ENCODE peak calls at places on chromosomes 1 and 21, in ten cellular contexts. One of them, this sample, is unnamed.

GRCh38 chr21:45906859-45907258 is 74.7 kb upstream of the COL6A1 start:
- DNase-seq in activated CD8-positive, alpha-beta memory T cell treated with anti-CD3 and anti-CD28 coated beads, Interleukin-2, amount 10 ng/mL, durations not matched to agents 7 days and 5 days: no peak
- DNase-seq in iPS DF 19.7: no peak
- DNase-seq in esophagus squamous epithelium: no peak
- DNase-seq in NCI-H1105 treated with DMSO at 0.1 percent for 48 hours: no peak
- DNase-seq in CD8-positive, alpha-beta T cell: no peak
- DNase-seq in psoas muscle: no peak
- DNase-seq in kidney glomerular epithelial cell: no peak
- DNase-seq in fibroblast of the aortic adventitia: no peak
- DNase-seq in endothelial cell: no peak
- DNase-seq in this sample: peak

GRCh38 chr1:204931313-204931712 is 60.7 kb downstream of the NFASC start:
- DNase-seq in activated CD8-positive, alpha-beta memory T cell treated with anti-CD3 and anti-CD28 coated beads, Interleukin-2, amount 10 ng/mL, durations not matched to agents 7 days and 5 days: no peak
- DNase-seq in iPS DF 19.7: no peak
- DNase-seq in esophagus squamous epithelium: no peak
- DNase-seq in NCI-H1105 treated with DMSO at 0.1 percent for 48 hours: no peak
- DNase-seq in CD8-positive, alpha-beta T cell: no peak
- DNase-seq in psoas muscle: no peak
- DNase-seq in kidney glomerular epithelial cell: no peak
- DNase-seq in fibroblast of the aortic adventitia: peak
- DNase-seq in endothelial cell: no peak
- DNase-seq in this sample: no peak

GRCh38 chr1:221274373-221274772 is 395.1 kb downstream of the HLX start:
- DNase-seq in activated CD8-positive, alpha-beta memory T cell treated with anti-CD3 and anti-CD28 coated beads, Interleukin-2, amount 10 ng/mL, durations not matched to agents 7 days and 5 days: no peak
- DNase-seq in iPS DF 19.7: no peak
- DNase-seq in esophagus squamous epithelium: no peak
- DNase-seq in NCI-H1105 treated with DMSO at 0.1 percent for 48 hours: peak
- DNase-seq in CD8-positive, alpha-beta T cell: no peak
- DNase-seq in psoas muscle: no peak
- DNase-seq in kidney glomerular epithelial cell: no peak
- DNase-seq in fibroblast of the aortic adventitia: no peak
- DNase-seq in endothelial cell: no peak
- DNase-seq in this sample: no peak

GRCh38 chr1:3707298-3707938 is 44.8 kb upstream of the CCDC27 start:
- DNase-seq in activated CD8-positive, alpha-beta memory T cell treated with anti-CD3 and anti-CD28 coated beads, Interleukin-2, amount 10 ng/mL, durations not matched to agents 7 days and 5 days: no peak
- DNase-seq in iPS DF 19.7: no peak
- DNase-seq in esophagus squamous epithelium: no peak
- DNase-seq in NCI-H1105 treated with DMSO at 0.1 percent for 48 hours: no peak
- DNase-seq in CD8-positive, alpha-beta T cell: no peak
- DNase-seq in psoas muscle: no peak
- DNase-seq in kidney glomerular epithelial cell: no peak
- DNase-seq in fibroblast of the aortic adventitia: no peak
- DNase-seq in endothelial cell: no peak
- DNase-seq in this sample: no peak

GRCh38 chr1:218374972-218375371 is 29.8 kb downstream of the TGFB2 start:
- DNase-seq in activated CD8-positive, alpha-beta memory T cell treated with anti-CD3 and anti-CD28 coated beads, Interleukin-2, amount 10 ng/mL, durations not matched to agents 7 days and 5 days: no peak
- DNase-seq in iPS DF 19.7: no peak
- DNase-seq in esophagus squamous epithelium: no peak
- DNase-seq in NCI-H1105 treated with DMSO at 0.1 percent for 48 hours: no peak
- DNase-seq in CD8-positive, alpha-beta T cell: no peak
- DNase-seq in psoas muscle: no peak
- DNase-seq in kidney glomerular epithelial cell: peak
- DNase-seq in fibroblast of the aortic adventitia: peak
- DNase-seq in endothelial cell: no peak
- DNase-seq in this sample: no peak

GRCh38 chr1:19329188-19329587 is 17.1 kb downstream of the SLC66A1 start:
- DNase-seq in activated CD8-positive, alpha-beta memory T cell treated with anti-CD3 and anti-CD28 coated beads, Interleukin-2, amount 10 ng/mL, durations not matched to agents 7 days and 5 days: no peak
- DNase-seq in iPS DF 19.7: no peak
- DNase-seq in esophagus squamous epithelium: no peak
- DNase-seq in NCI-H1105 treated with DMSO at 0.1 percent for 48 hours: no peak
- DNase-seq in CD8-positive, alpha-beta T cell: no peak
- DNase-seq in psoas muscle: peak
- DNase-seq in kidney glomerular epithelial cell: no peak
- DNase-seq in fibroblast of the aortic adventitia: no peak
- DNase-seq in endothelial cell: no peak
- DNase-seq in this sample: no peak

GRCh38 chr1:151399890-151400235 is 490 bp downstream of the PSMB4 start:
- DNase-seq in activated CD8-positive, alpha-beta memory T cell treated with anti-CD3 and anti-CD28 coated beads, Interleukin-2, amount 10 ng/mL, durations not matched to agents 7 days and 5 days: peak
- DNase-seq in iPS DF 19.7: peak
- DNase-seq in esophagus squamous epithelium: no peak
- DNase-seq in NCI-H1105 treated with DMSO at 0.1 percent for 48 hours: no peak
- DNase-seq in CD8-positive, alpha-beta T cell: no peak
- DNase-seq in psoas muscle: no peak
- DNase-seq in kidney glomerular epithelial cell: peak
- DNase-seq in fibroblast of the aortic adventitia: peak
- DNase-seq in endothelial cell: peak
- DNase-seq in this sample: peak

GRCh38 chr21:45917241-45917640 is 64.3 kb upstream of the COL6A1 start:
- DNase-seq in activated CD8-positive, alpha-beta memory T cell treated with anti-CD3 and anti-CD28 coated beads, Interleukin-2, amount 10 ng/mL, durations not matched to agents 7 days and 5 days: no peak
- DNase-seq in iPS DF 19.7: no peak
- DNase-seq in esophagus squamous epithelium: no peak
- DNase-seq in NCI-H1105 treated with DMSO at 0.1 percent for 48 hours: no peak
- DNase-seq in CD8-positive, alpha-beta T cell: no peak
- DNase-seq in psoas muscle: peak
- DNase-seq in kidney glomerular epithelial cell: no peak
- DNase-seq in fibroblast of the aortic adventitia: no peak
- DNase-seq in endothelial cell: no peak
- DNase-seq in this sample: no peak

GRCh38 chr21:42010507-42011493 is 640 bp upstream of the ZBTB21 start:
- DNase-seq in activated CD8-positive, alpha-beta memory T cell treated with anti-CD3 and anti-CD28 coated beads, Interleukin-2, amount 10 ng/mL, durations not matched to agents 7 days and 5 days: peak
- DNase-seq in iPS DF 19.7: no peak
- DNase-seq in esophagus squamous epithelium: no peak
- DNase-seq in NCI-H1105 treated with DMSO at 0.1 percent for 48 hours: peak
- DNase-seq in CD8-positive, alpha-beta T cell: peak
- DNase-seq in psoas muscle: peak
- DNase-seq in kidney glomerular epithelial cell: peak
- DNase-seq in fibroblast of the aortic adventitia: no peak
- DNase-seq in endothelial cell: peak
- DNase-seq in this sample: peak

GRCh38 chr1:93056214-93056613 is 22.9 kb upstream of the MTF2 start:
- DNase-seq in activated CD8-positive, alpha-beta memory T cell treated with anti-CD3 and anti-CD28 coated beads, Interleukin-2, amount 10 ng/mL, durations not matched to agents 7 days and 5 days: peak
- DNase-seq in iPS DF 19.7: peak
- DNase-seq in esophagus squamous epithelium: no peak
- DNase-seq in NCI-H1105 treated with DMSO at 0.1 percent for 48 hours: no peak
- DNase-seq in CD8-positive, alpha-beta T cell: no peak
- DNase-seq in psoas muscle: no peak
- DNase-seq in kidney glomerular epithelial cell: peak
- DNase-seq in fibroblast of the aortic adventitia: peak
- DNase-seq in endothelial cell: peak
- DNase-seq in this sample: no peak

GRCh38 chr1:54989968-54990810 is 8.5 kb upstream of the BSND start:
- DNase-seq in activated CD8-positive, alpha-beta memory T cell treated with anti-CD3 and anti-CD28 coated beads, Interleukin-2, amount 10 ng/mL, durations not matched to agents 7 days and 5 days: no peak
- DNase-seq in iPS DF 19.7: no peak
- DNase-seq in esophagus squamous epithelium: no peak
- DNase-seq in NCI-H1105 treated with DMSO at 0.1 percent for 48 hours: no peak
- DNase-seq in CD8-positive, alpha-beta T cell: no peak
- DNase-seq in psoas muscle: no peak
- DNase-seq in kidney glomerular epithelial cell: no peak
- DNase-seq in fibroblast of the aortic adventitia: peak
- DNase-seq in endothelial cell: no peak
- DNase-seq in this sample: no peak

GRCh38 chr1:48002142-48002541 is 5.0 kb upstream of the TRABD2B start:
- DNase-seq in activated CD8-positive, alpha-beta memory T cell treated with anti-CD3 and anti-CD28 coated beads, Interleukin-2, amount 10 ng/mL, durations not matched to agents 7 days and 5 days: no peak
- DNase-seq in iPS DF 19.7: no peak
- DNase-seq in esophagus squamous epithelium: no peak
- DNase-seq in NCI-H1105 treated with DMSO at 0.1 percent for 48 hours: no peak
- DNase-seq in CD8-positive, alpha-beta T cell: no peak
- DNase-seq in psoas muscle: no peak
- DNase-seq in kidney glomerular epithelial cell: no peak
- DNase-seq in fibroblast of the aortic adventitia: no peak
- DNase-seq in endothelial cell: no peak
- DNase-seq in this sample: no peak

GRCh38 chr21:34822957-34823356 is 154.2 kb downstream of the CLIC6 start:
- DNase-seq in activated CD8-positive, alpha-beta memory T cell treated with anti-CD3 and anti-CD28 coated beads, Interleukin-2, amount 10 ng/mL, durations not matched to agents 7 days and 5 days: no peak
- DNase-seq in iPS DF 19.7: no peak
- DNase-seq in esophagus squamous epithelium: no peak
- DNase-seq in NCI-H1105 treated with DMSO at 0.1 percent for 48 hours: no peak
- DNase-seq in CD8-positive, alpha-beta T cell: no peak
- DNase-seq in psoas muscle: no peak
- DNase-seq in kidney glomerular epithelial cell: no peak
- DNase-seq in fibroblast of the aortic adventitia: peak
- DNase-seq in endothelial cell: no peak
- DNase-seq in this sample: no peak